ENCODE peak calls at places on chromosome 16, in eight cellular contexts. Q is left lung, U is tibial artery, V is ovary, T is A549, Y is MM.1S, Z is uterus, B is suprapubic skin. J is an unnamed sample.

GRCh38 chr16:47136101-47136820 is 7.5 kb downstream of the NETO2 start:
- DNase-seq in Q (no peak), U (no peak), V (no peak), T (no peak), Y (no peak), Z (no peak), B (no peak), J (peak; percentile 52)

GRCh38 chr16:15523939-15524338 is 89.6 kb downstream of the BMERB1 start:
- DNase-seq in Q (no peak), U (no peak), V (no peak), T (no peak), Y (no peak), Z (no peak), B (no peak), J (no peak)

GRCh38 chr16:69618307-69618706 is 52.5 kb downstream of the NFAT5 start:
- DNase-seq in Q (no peak), U (no peak), V (no peak), T (no peak), Y (no peak), Z (no peak), B (no peak), J (no peak)

GRCh38 chr16:1786242-1787055 is 3.7 kb downstream of the NUBP2 start:
- DNase-seq in Q (peak; percentile 30), U (no peak), V (peak; percentile 30), T (no peak), Y (no peak), Z (no peak), B (no peak), J (no peak)

GRCh38 chr16:79347176-79347715 is 253.3 kb downstream of the MAF start:
- DNase-seq in Q (no peak), U (no peak), V (no peak), T (no peak), Y (no peak), Z (no peak), B (no peak), J (no peak)

GRCh38 chr16:50311891-50312501 is 45.6 kb downstream of the ADCY7 start:
- DNase-seq in Q (no peak), U (peak; percentile 64), V (no peak), T (no peak), Y (no peak), Z (no peak), B (no peak), J (no peak)

GRCh38 chr16:66428682-66429251 is 1.7 kb downstream of the BEAN1 start:
- DNase-seq in Q (no peak), U (no peak), V (no peak), T (no peak), Y (no peak), Z (no peak), B (peak; percentile 50), J (no peak)

GRCh38 chr16:2016407-2016922 is 3.1 kb upstream of the NPW start:
- DNase-seq in Q (no peak), U (no peak), V (no peak), T (no peak), Y (peak; percentile 5), Z (no peak), B (no peak), J (no peak)

GRCh38 chr16:17718495-17718894 is 247.7 kb upstream of the XYLT1 start:
- DNase-seq in Q (no peak), U (no peak), V (no peak), T (no peak), Y (no peak), Z (no peak), B (no peak), J (no peak)

GRCh38 chr16:20838250-20838649 is 31.9 kb downstream of the REXO5 start:
- DNase-seq in Q (no peak), U (no peak), V (no peak), T (no peak), Y (no peak), Z (no peak), B (no peak), J (no peak)

GRCh38 chr16:20844054-20844453 is 37.7 kb downstream of the REXO5 start:
- DNase-seq in Q (no peak), U (no peak), V (no peak), T (no peak), Y (no peak), Z (no peak), B (no peak), J (no peak)

GRCh38 chr16:20844588-20844987 is 38.3 kb downstream of the REXO5 start:
- DNase-seq in Q (no peak), U (no peak), V (no peak), T (no peak), Y (no peak), Z (no peak), B (no peak), J (no peak)

DNA sequence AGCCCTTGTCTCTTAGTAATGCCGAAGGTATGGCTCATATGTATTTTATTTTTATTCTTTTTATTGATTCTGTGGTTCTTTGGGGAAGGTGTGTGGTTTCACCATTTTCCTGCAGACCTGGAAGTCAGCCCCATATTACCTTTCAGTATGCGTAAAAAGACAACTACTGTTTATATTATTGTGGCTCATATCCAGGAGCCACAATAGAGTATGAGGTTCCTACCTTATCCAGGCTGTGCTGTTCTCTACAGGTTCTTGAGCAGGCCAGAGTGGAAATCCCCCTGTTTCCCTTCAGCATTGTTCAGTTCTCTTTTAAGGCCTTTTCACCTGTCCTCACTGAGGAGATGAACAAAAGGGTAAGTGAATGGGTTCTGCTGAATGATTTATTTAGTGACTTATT is 33.2 kb downstream of the REXO5 start:
- DNase-seq in Q (no peak), U (no peak), V (no peak), T (no peak), Y (no peak), Z (no peak), B (no peak), J (no peak)
- H3K27ac ChIP-seq in Q (no peak overlapping the region), U (no peak overlapping the region), V (no peak overlapping the region), T (no peak overlapping the region), Y (no peak overlapping the region), Z (no peak overlapping the region), B (no peak overlapping the region), J (no peak overlapping the region)

DNA sequence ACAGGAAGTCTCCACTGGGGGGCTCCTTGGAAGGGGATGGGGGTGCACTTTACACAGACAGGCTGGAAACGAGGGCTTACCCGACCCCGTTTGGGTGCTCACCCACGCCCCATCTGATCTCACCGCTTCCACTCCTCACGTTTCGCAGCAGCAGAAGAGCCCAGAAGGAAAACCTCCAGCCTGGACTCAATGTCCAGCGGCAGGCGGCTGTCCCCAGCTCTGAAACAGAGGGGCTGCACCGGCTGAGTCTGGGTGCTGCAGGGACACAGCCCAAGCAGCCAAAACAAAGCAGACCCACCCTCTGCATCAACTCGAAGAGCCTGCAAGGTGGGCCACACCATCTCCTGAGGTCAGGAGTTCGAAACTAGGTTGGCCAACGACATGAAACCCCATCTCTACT is 3.9 kb downstream of the MEAK7 start:
- DNase-seq in Q (no peak), U (peak; percentile 52), V (peak; percentile 10), T (no peak), Y (no peak), Z (no peak), B (no peak), J (no peak)
- TF ChIP-seq CTCF in Q (no peak), U (no peak), V (no peak), T (no peak), Y (no peak), Z (no peak), B (no peak), J (no peak)

GRCh38 chr16:85658504-85659326 is 30.0 kb downstream of the GINS2 start:
- DNase-seq in Q (no peak), U (no peak), V (no peak), T (no peak), Y (no peak), Z (no peak), B (no peak), J (no peak)
- H3K27ac ChIP-seq in Q (no peak overlapping the region), U (no peak overlapping the region), V (no peak overlapping the region), T (no peak overlapping the region), Y (no peak overlapping the region), Z (no peak overlapping the region), B (no peak overlapping the region), J (no peak overlapping the region)

GRCh38 chr16:55055262-55055661 is 124.6 kb downstream of the IRX5 start:
- DNase-seq in Q (no peak), U (no peak), V (no peak), T (no peak), Y (no peak), Z (no peak), B (no peak), J (no peak)

GRCh38 chr16:55059146-55059545 is 128.5 kb downstream of the IRX5 start:
- DNase-seq in Q (no peak), U (peak; percentile 16), V (no peak), T (no peak), Y (no peak), Z (no peak), B (no peak), J (no peak)

GRCh38 chr16:55057866-55058265 is 127.2 kb downstream of the IRX5 start:
- DNase-seq in Q (no peak), U (peak; percentile 31), V (no peak), T (no peak), Y (no peak), Z (no peak), B (no peak), J (no peak)

GRCh38 chr16:55058576-55058975 is 127.9 kb downstream of the IRX5 start:
- DNase-seq in Q (no peak), U (peak; percentile 25), V (no peak), T (no peak), Y (no peak), Z (no peak), B (no peak), J (no peak)

GRCh38 chr16:55056585-55057520 is 126.2 kb downstream of the IRX5 start:
- DNase-seq in Q (no peak), U (peak; percentile 46), V (no peak), T (peak; percentile 27), Y (no peak), Z (no peak), B (no peak), J (peak; percentile 12)
- TF ChIP-seq CTCF in Q (no peak), U (no peak), V (no peak), T (no peak), Y (no peak), Z (no peak), B (no peak), J (peak; percentile 26)

DNA sequence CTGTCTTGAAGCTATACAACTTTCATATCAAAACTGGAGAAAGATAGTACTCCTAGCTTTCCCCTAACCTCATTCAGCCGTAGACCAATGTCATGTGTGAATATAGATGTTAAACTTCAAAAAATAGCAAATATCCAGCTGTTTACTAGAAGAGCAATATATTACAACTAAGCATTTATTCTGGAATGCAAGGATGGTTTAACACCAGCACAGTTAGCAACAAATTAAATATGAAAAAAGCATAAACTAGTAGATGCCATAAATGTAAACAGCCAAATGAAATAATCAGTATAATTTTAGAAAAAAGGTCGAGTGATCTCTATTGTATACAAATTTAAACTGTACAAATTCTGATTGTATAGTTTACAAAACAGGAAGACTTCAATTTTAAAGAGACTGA is 59.7 kb downstream of the SDR42E1 start:
- DNase-seq in Q (no peak), U (no peak), V (no peak), T (no peak), Y (no peak), Z (no peak), B (no peak), J (no peak)
- H3K27ac ChIP-seq in Q (no peak overlapping the region), U (no peak overlapping the region), V (no peak overlapping the region), T (no peak overlapping the region), Y (no peak overlapping the region), Z (no peak overlapping the region), B (no peak overlapping the region), J (no peak overlapping the region)

GRCh38 chr16:31507929-31508705 is at the start of gene RUSF1:
- DNase-seq in Q (peak; percentile 93), U (peak; percentile 94), V (peak; percentile 91), T (peak; percentile 72), Y (peak; percentile 91), Z (peak; percentile 88), B (peak; percentile 95), J (peak; percentile 40)
- TF ChIP-seq CTCF in Q (no peak), U (no peak), V (no peak), T (no peak), Y (no peak), Z (no peak), B (no peak), J (no peak)

J was measured in foreskin keratinocyte.